ENCODE peak calls at places on chromosomes 6 and 20, in nine cellular contexts. One of them, this sample, is unnamed.

GRCh38 chr6:38836585-38836984 is 121.5 kb downstream of the DNAH8 start:
- DNase-seq in stimulated activated CD4-positive, alpha-beta T cell treated with anti-CD3 and anti-CD28 coated beads, Interleukin-15, amount 100 ng/mL, for 24 hours: no peak
- DNase-seq in smooth muscle cell of the brain vasculature: no peak
- DNase-seq in fibroblast of the conjunctiva: no peak
- DNase-seq in stimulated activated naive CD4-positive, alpha-beta T cell treated with Interleukin-2 at 50 U/mL for 16 hours: no peak
- DNase-seq in type B pancreatic cell: no peak
- DNase-seq in cardiac muscle cell: no peak
- DNase-seq in fibroblast of the aortic adventitia: no peak
- DNase-seq in CD8-positive, alpha-beta memory T cell: no peak
- DNase-seq in this sample: no peak

GRCh38 chr6:169807699-169808607 is 56.5 kb downstream of the ERMARD start:
- DNase-seq in CD8-positive, alpha-beta memory T cell: no peak
- DNase-seq in stimulated activated naive CD4-positive, alpha-beta T cell treated with Interleukin-2 at 50 U/mL for 16 hours: no peak
- DNase-seq in stimulated activated CD4-positive, alpha-beta T cell treated with anti-CD3 and anti-CD28 coated beads, Interleukin-15, amount 100 ng/mL, for 24 hours: no peak
- DNase-seq in fibroblast of the aortic adventitia: no peak
- DNase-seq in cardiac muscle cell: no peak
- DNase-seq in smooth muscle cell of the brain vasculature: no peak
- DNase-seq in fibroblast of the conjunctiva: no peak
- DNase-seq in type B pancreatic cell: peak; percentile 36
- DNase-seq in this sample: no peak

GRCh38 chr6:11161031-11161966 is 49.8 kb upstream of the ERVFRD-1 start:
- DNase-seq in fibroblast of the conjunctiva: no peak
- DNase-seq in CD8-positive, alpha-beta memory T cell: no peak
- DNase-seq in fibroblast of the aortic adventitia: no peak
- DNase-seq in cardiac muscle cell: no peak
- DNase-seq in stimulated activated naive CD4-positive, alpha-beta T cell treated with Interleukin-2 at 50 U/mL for 16 hours: no peak
- DNase-seq in smooth muscle cell of the brain vasculature: no peak
- DNase-seq in stimulated activated CD4-positive, alpha-beta T cell treated with anti-CD3 and anti-CD28 coated beads, Interleukin-15, amount 100 ng/mL, for 24 hours: no peak
- DNase-seq in type B pancreatic cell: peak; percentile 7
- DNase-seq in this sample: no peak

GRCh38 chr6:56868687-56869086 is 86.2 kb upstream of the BEND6 start:
- DNase-seq in stimulated activated CD4-positive, alpha-beta T cell treated with anti-CD3 and anti-CD28 coated beads, Interleukin-15, amount 100 ng/mL, for 24 hours: no peak
- DNase-seq in CD8-positive, alpha-beta memory T cell: no peak
- DNase-seq in stimulated activated naive CD4-positive, alpha-beta T cell treated with Interleukin-2 at 50 U/mL for 16 hours: no peak
- DNase-seq in type B pancreatic cell: no peak
- DNase-seq in smooth muscle cell of the brain vasculature: no peak
- DNase-seq in fibroblast of the aortic adventitia: peak; percentile 76
- DNase-seq in fibroblast of the conjunctiva: no peak
- DNase-seq in cardiac muscle cell: peak; percentile 72
- DNase-seq in this sample: no peak

GRCh38 chr6:133895573-133896343 is 6.8 kb downstream of the TCF21 start:
- DNase-seq in cardiac muscle cell: peak; percentile 57
- DNase-seq in CD8-positive, alpha-beta memory T cell: no peak
- DNase-seq in type B pancreatic cell: no peak
- DNase-seq in smooth muscle cell of the brain vasculature: no peak
- DNase-seq in stimulated activated CD4-positive, alpha-beta T cell treated with anti-CD3 and anti-CD28 coated beads, Interleukin-15, amount 100 ng/mL, for 24 hours: no peak
- DNase-seq in fibroblast of the conjunctiva: no peak
- DNase-seq in stimulated activated naive CD4-positive, alpha-beta T cell treated with Interleukin-2 at 50 U/mL for 16 hours: no peak
- DNase-seq in fibroblast of the aortic adventitia: peak; percentile 48
- DNase-seq in this sample: no peak

GRCh38 chr6:6886886-6887285 is 220.9 kb upstream of the RREB1 start:
- DNase-seq in stimulated activated naive CD4-positive, alpha-beta T cell treated with Interleukin-2 at 50 U/mL for 16 hours: no peak
- DNase-seq in CD8-positive, alpha-beta memory T cell: no peak
- DNase-seq in stimulated activated CD4-positive, alpha-beta T cell treated with anti-CD3 and anti-CD28 coated beads, Interleukin-15, amount 100 ng/mL, for 24 hours: no peak
- DNase-seq in cardiac muscle cell: no peak
- DNase-seq in type B pancreatic cell: no peak
- DNase-seq in fibroblast of the aortic adventitia: no peak
- DNase-seq in fibroblast of the conjunctiva: no peak
- DNase-seq in smooth muscle cell of the brain vasculature: no peak
- DNase-seq in this sample: no peak

GRCh38 chr6:68994561-68994960 is 359.5 kb downstream of the ADGRB3 start:
- DNase-seq in fibroblast of the aortic adventitia: no peak
- DNase-seq in smooth muscle cell of the brain vasculature: no peak
- DNase-seq in fibroblast of the conjunctiva: no peak
- DNase-seq in stimulated activated naive CD4-positive, alpha-beta T cell treated with Interleukin-2 at 50 U/mL for 16 hours: no peak
- DNase-seq in type B pancreatic cell: no peak
- DNase-seq in stimulated activated CD4-positive, alpha-beta T cell treated with anti-CD3 and anti-CD28 coated beads, Interleukin-15, amount 100 ng/mL, for 24 hours: no peak
- DNase-seq in CD8-positive, alpha-beta memory T cell: no peak
- DNase-seq in cardiac muscle cell: no peak
- DNase-seq in this sample: no peak

GRCh38 chr20:51127713-51128112 is 104.8 kb upstream of the KCNG1 start:
- DNase-seq in cardiac muscle cell: no peak
- DNase-seq in fibroblast of the aortic adventitia: no peak
- DNase-seq in smooth muscle cell of the brain vasculature: no peak
- DNase-seq in stimulated activated CD4-positive, alpha-beta T cell treated with anti-CD3 and anti-CD28 coated beads, Interleukin-15, amount 100 ng/mL, for 24 hours: no peak
- DNase-seq in stimulated activated naive CD4-positive, alpha-beta T cell treated with Interleukin-2 at 50 U/mL for 16 hours: no peak
- DNase-seq in CD8-positive, alpha-beta memory T cell: no peak
- DNase-seq in type B pancreatic cell: no peak
- DNase-seq in fibroblast of the conjunctiva: no peak
- DNase-seq in this sample: no peak

GRCh38 chr6:36104836-36105235 is 25.5 kb upstream of the MAPK13 start:
- DNase-seq in stimulated activated CD4-positive, alpha-beta T cell treated with anti-CD3 and anti-CD28 coated beads, Interleukin-15, amount 100 ng/mL, for 24 hours: no peak
- DNase-seq in fibroblast of the aortic adventitia: no peak
- DNase-seq in type B pancreatic cell: no peak
- DNase-seq in fibroblast of the conjunctiva: no peak
- DNase-seq in stimulated activated naive CD4-positive, alpha-beta T cell treated with Interleukin-2 at 50 U/mL for 16 hours: no peak
- DNase-seq in cardiac muscle cell: no peak
- DNase-seq in smooth muscle cell of the brain vasculature: no peak
- DNase-seq in CD8-positive, alpha-beta memory T cell: no peak
- DNase-seq in this sample: no peak

GRCh38 chr20:49610701-49611538 is 43.0 kb upstream of the PTGIS start:
- DNase-seq in type B pancreatic cell: peak; percentile 92
- DNase-seq in smooth muscle cell of the brain vasculature: no peak
- DNase-seq in fibroblast of the conjunctiva: no peak
- DNase-seq in CD8-positive, alpha-beta memory T cell: peak; percentile 78
- DNase-seq in fibroblast of the aortic adventitia: peak; percentile 49
- DNase-seq in stimulated activated naive CD4-positive, alpha-beta T cell treated with Interleukin-2 at 50 U/mL for 16 hours: peak; percentile 64
- DNase-seq in stimulated activated CD4-positive, alpha-beta T cell treated with anti-CD3 and anti-CD28 coated beads, Interleukin-15, amount 100 ng/mL, for 24 hours: peak; percentile 85
- DNase-seq in cardiac muscle cell: peak; percentile 63
- DNase-seq in this sample: peak; percentile 94

GRCh38 chr6:56532766-56533551 is 109.7 kb downstream of the DST start:
- DNase-seq in stimulated activated CD4-positive, alpha-beta T cell treated with anti-CD3 and anti-CD28 coated beads, Interleukin-15, amount 100 ng/mL, for 24 hours: no peak
- DNase-seq in smooth muscle cell of the brain vasculature: no peak
- DNase-seq in stimulated activated naive CD4-positive, alpha-beta T cell treated with Interleukin-2 at 50 U/mL for 16 hours: no peak
- DNase-seq in fibroblast of the aortic adventitia: no peak
- DNase-seq in type B pancreatic cell: no peak
- DNase-seq in cardiac muscle cell: no peak
- DNase-seq in fibroblast of the conjunctiva: no peak
- DNase-seq in CD8-positive, alpha-beta memory T cell: no peak
- DNase-seq in this sample: no peak

GRCh38 chr20:12967932-12968331 is 40.8 kb upstream of the SPTLC3 start:
- DNase-seq in stimulated activated naive CD4-positive, alpha-beta T cell treated with Interleukin-2 at 50 U/mL for 16 hours: no peak
- DNase-seq in cardiac muscle cell: no peak
- DNase-seq in CD8-positive, alpha-beta memory T cell: no peak
- DNase-seq in smooth muscle cell of the brain vasculature: no peak
- DNase-seq in fibroblast of the conjunctiva: no peak
- DNase-seq in type B pancreatic cell: no peak
- DNase-seq in fibroblast of the aortic adventitia: no peak
- DNase-seq in stimulated activated CD4-positive, alpha-beta T cell treated with anti-CD3 and anti-CD28 coated beads, Interleukin-15, amount 100 ng/mL, for 24 hours: no peak
- DNase-seq in this sample: no peak

GRCh38 chr20:32966382-32966781 is 37.9 kb downstream of the SUN5 start:
- DNase-seq in CD8-positive, alpha-beta memory T cell: no peak
- DNase-seq in fibroblast of the conjunctiva: no peak
- DNase-seq in cardiac muscle cell: no peak
- DNase-seq in smooth muscle cell of the brain vasculature: no peak
- DNase-seq in stimulated activated CD4-positive, alpha-beta T cell treated with anti-CD3 and anti-CD28 coated beads, Interleukin-15, amount 100 ng/mL, for 24 hours: no peak
- DNase-seq in fibroblast of the aortic adventitia: no peak
- DNase-seq in type B pancreatic cell: peak; percentile 60
- DNase-seq in stimulated activated naive CD4-positive, alpha-beta T cell treated with Interleukin-2 at 50 U/mL for 16 hours: no peak
- DNase-seq in this sample: no peak

GRCh38 chr6:156219973-156220372 is 557.2 kb upstream of the ARID1B start:
- DNase-seq in fibroblast of the aortic adventitia: no peak
- DNase-seq in stimulated activated CD4-positive, alpha-beta T cell treated with anti-CD3 and anti-CD28 coated beads, Interleukin-15, amount 100 ng/mL, for 24 hours: no peak
- DNase-seq in stimulated activated naive CD4-positive, alpha-beta T cell treated with Interleukin-2 at 50 U/mL for 16 hours: no peak
- DNase-seq in cardiac muscle cell: no peak
- DNase-seq in smooth muscle cell of the brain vasculature: no peak
- DNase-seq in CD8-positive, alpha-beta memory T cell: no peak
- DNase-seq in type B pancreatic cell: no peak
- DNase-seq in fibroblast of the conjunctiva: no peak
- DNase-seq in this sample: no peak

GRCh38 chr6:134744301-134744700 is 205.6 kb downstream of the ALDH8A1 start:
- DNase-seq in smooth muscle cell of the brain vasculature: no peak
- DNase-seq in CD8-positive, alpha-beta memory T cell: no peak
- DNase-seq in type B pancreatic cell: no peak
- DNase-seq in fibroblast of the aortic adventitia: peak; percentile 15
- DNase-seq in stimulated activated naive CD4-positive, alpha-beta T cell treated with Interleukin-2 at 50 U/mL for 16 hours: no peak
- DNase-seq in fibroblast of the conjunctiva: no peak
- DNase-seq in stimulated activated CD4-positive, alpha-beta T cell treated with anti-CD3 and anti-CD28 coated beads, Interleukin-15, amount 100 ng/mL, for 24 hours: no peak
- DNase-seq in cardiac muscle cell: no peak
- DNase-seq in this sample: no peak

GRCh38 chr6:21594427-21595264 is 1.1 kb downstream of the SOX4 start:
- DNase-seq in type B pancreatic cell: peak; percentile 73
- DNase-seq in fibroblast of the conjunctiva: no peak
- DNase-seq in smooth muscle cell of the brain vasculature: no peak
- DNase-seq in stimulated activated CD4-positive, alpha-beta T cell treated with anti-CD3 and anti-CD28 coated beads, Interleukin-15, amount 100 ng/mL, for 24 hours: peak; percentile 54
- DNase-seq in stimulated activated naive CD4-positive, alpha-beta T cell treated with Interleukin-2 at 50 U/mL for 16 hours: peak; percentile 22
- DNase-seq in fibroblast of the aortic adventitia: peak; percentile 63
- DNase-seq in CD8-positive, alpha-beta memory T cell: peak; percentile 46
- DNase-seq in cardiac muscle cell: peak; percentile 77
- DNase-seq in this sample: peak; percentile 9

GRCh38 chr6:75204222-75204958 is 1.5 kb downstream of the COL12A1 start:
- DNase-seq in stimulated activated naive CD4-positive, alpha-beta T cell treated with Interleukin-2 at 50 U/mL for 16 hours: no peak
- DNase-seq in smooth muscle cell of the brain vasculature: peak; percentile 82
- DNase-seq in cardiac muscle cell: peak; percentile 97
- DNase-seq in fibroblast of the conjunctiva: peak; percentile 96
- DNase-seq in stimulated activated CD4-positive, alpha-beta T cell treated with anti-CD3 and anti-CD28 coated beads, Interleukin-15, amount 100 ng/mL, for 24 hours: peak; percentile 66
- DNase-seq in CD8-positive, alpha-beta memory T cell: no peak
- DNase-seq in type B pancreatic cell: no peak
- DNase-seq in fibroblast of the aortic adventitia: peak; percentile 97
- DNase-seq in this sample: no peak

GRCh38 chr20:24483435-24484080 is 14.1 kb downstream of the SYNDIG1 start:
- DNase-seq in fibroblast of the aortic adventitia: no peak
- DNase-seq in stimulated activated CD4-positive, alpha-beta T cell treated with anti-CD3 and anti-CD28 coated beads, Interleukin-15, amount 100 ng/mL, for 24 hours: no peak
- DNase-seq in stimulated activated naive CD4-positive, alpha-beta T cell treated with Interleukin-2 at 50 U/mL for 16 hours: no peak
- DNase-seq in type B pancreatic cell: no peak
- DNase-seq in fibroblast of the conjunctiva: no peak
- DNase-seq in cardiac muscle cell: no peak
- DNase-seq in CD8-positive, alpha-beta memory T cell: no peak
- DNase-seq in smooth muscle cell of the brain vasculature: no peak
- DNase-seq in this sample: no peak

GRCh38 chr6:151647871-151648639 is 154.2 kb downstream of the CCDC170 start:
- DNase-seq in type B pancreatic cell: no peak
- DNase-seq in smooth muscle cell of the brain vasculature: no peak
- DNase-seq in CD8-positive, alpha-beta memory T cell: no peak
- DNase-seq in stimulated activated CD4-positive, alpha-beta T cell treated with anti-CD3 and anti-CD28 coated beads, Interleukin-15, amount 100 ng/mL, for 24 hours: peak; percentile 31
- DNase-seq in fibroblast of the aortic adventitia: peak; percentile 4
- DNase-seq in fibroblast of the conjunctiva: no peak
- DNase-seq in cardiac muscle cell: peak; percentile 6
- DNase-seq in stimulated activated naive CD4-positive, alpha-beta T cell treated with Interleukin-2 at 50 U/mL for 16 hours: no peak
- DNase-seq in this sample: no peak

GRCh38 chr6:18509871-18510643 is 122.9 kb downstream of the RNF144B start:
- DNase-seq in stimulated activated naive CD4-positive, alpha-beta T cell treated with Interleukin-2 at 50 U/mL for 16 hours: no peak
- DNase-seq in fibroblast of the conjunctiva: no peak
- DNase-seq in stimulated activated CD4-positive, alpha-beta T cell treated with anti-CD3 and anti-CD28 coated beads, Interleukin-15, amount 100 ng/mL, for 24 hours: peak; percentile 63
- DNase-seq in smooth muscle cell of the brain vasculature: no peak
- DNase-seq in CD8-positive, alpha-beta memory T cell: no peak
- DNase-seq in fibroblast of the aortic adventitia: peak; percentile 15
- DNase-seq in type B pancreatic cell: no peak
- DNase-seq in cardiac muscle cell: no peak
- DNase-seq in this sample: no peak

GRCh38 chr6:6439778-6440177 is 119.3 kb upstream of the F13A1 start:
- DNase-seq in cardiac muscle cell: no peak
- DNase-seq in smooth muscle cell of the brain vasculature: no peak
- DNase-seq in type B pancreatic cell: no peak
- DNase-seq in stimulated activated CD4-positive, alpha-beta T cell treated with anti-CD3 and anti-CD28 coated beads, Interleukin-15, amount 100 ng/mL, for 24 hours: no peak
- DNase-seq in stimulated activated naive CD4-positive, alpha-beta T cell treated with Interleukin-2 at 50 U/mL for 16 hours: no peak
- DNase-seq in fibroblast of the aortic adventitia: no peak
- DNase-seq in CD8-positive, alpha-beta memory T cell: no peak
- DNase-seq in fibroblast of the conjunctiva: no peak
- DNase-seq in this sample: no peak

GRCh38 chr6:154295733-154296132 is 60.9 kb downstream of the IPCEF1 start:
- DNase-seq in fibroblast of the aortic adventitia: no peak
- DNase-seq in stimulated activated naive CD4-positive, alpha-beta T cell treated with Interleukin-2 at 50 U/mL for 16 hours: no peak
- DNase-seq in smooth muscle cell of the brain vasculature: no peak
- DNase-seq in type B pancreatic cell: no peak
- DNase-seq in CD8-positive, alpha-beta memory T cell: no peak
- DNase-seq in stimulated activated CD4-positive, alpha-beta T cell treated with anti-CD3 and anti-CD28 coated beads, Interleukin-15, amount 100 ng/mL, for 24 hours: no peak
- DNase-seq in cardiac muscle cell: no peak
- DNase-seq in fibroblast of the conjunctiva: no peak
- DNase-seq in this sample: no peak

GRCh38 chr6:112979830-112980229 is 632.7 kb downstream of the RFPL4B start:
- DNase-seq in type B pancreatic cell: no peak
- DNase-seq in stimulated activated naive CD4-positive, alpha-beta T cell treated with Interleukin-2 at 50 U/mL for 16 hours: no peak
- DNase-seq in stimulated activated CD4-positive, alpha-beta T cell treated with anti-CD3 and anti-CD28 coated beads, Interleukin-15, amount 100 ng/mL, for 24 hours: no peak
- DNase-seq in CD8-positive, alpha-beta memory T cell: no peak
- DNase-seq in fibroblast of the conjunctiva: no peak
- DNase-seq in cardiac muscle cell: peak; percentile 58
- DNase-seq in smooth muscle cell of the brain vasculature: peak; percentile 24
- DNase-seq in fibroblast of the aortic adventitia: peak; percentile 31
- DNase-seq in this sample: no peak

GRCh38 chr6:50543666-50544065 is 169.7 kb upstream of the TFAP2D start:
- DNase-seq in stimulated activated naive CD4-positive, alpha-beta T cell treated with Interleukin-2 at 50 U/mL for 16 hours: no peak
- DNase-seq in type B pancreatic cell: no peak
- DNase-seq in fibroblast of the aortic adventitia: no peak
- DNase-seq in CD8-positive, alpha-beta memory T cell: no peak
- DNase-seq in fibroblast of the conjunctiva: no peak
- DNase-seq in smooth muscle cell of the brain vasculature: no peak
- DNase-seq in cardiac muscle cell: no peak
- DNase-seq in stimulated activated CD4-positive, alpha-beta T cell treated with anti-CD3 and anti-CD28 coated beads, Interleukin-15, amount 100 ng/mL, for 24 hours: no peak
- DNase-seq in this sample: no peak

GRCh38 chr6:36886948-36887347 is 1.2 kb downstream of the C6orf89 start:
- DNase-seq in fibroblast of the aortic adventitia: no peak
- DNase-seq in stimulated activated naive CD4-positive, alpha-beta T cell treated with Interleukin-2 at 50 U/mL for 16 hours: no peak
- DNase-seq in fibroblast of the conjunctiva: no peak
- DNase-seq in cardiac muscle cell: no peak
- DNase-seq in smooth muscle cell of the brain vasculature: no peak
- DNase-seq in type B pancreatic cell: no peak
- DNase-seq in stimulated activated CD4-positive, alpha-beta T cell treated with anti-CD3 and anti-CD28 coated beads, Interleukin-15, amount 100 ng/mL, for 24 hours: no peak
- DNase-seq in CD8-positive, alpha-beta memory T cell: no peak
- DNase-seq in this sample: no peak

This sample was measured in memory B cell.